ENCODE peak calls at places on chromosome 20, in eight cellular contexts. G is OCI-LY7; R is CD8-positive, alpha-beta T cell; Z is RWPE2; K is left lung; U is transverse colon; O is fibroblast of lung; Y is uterus. D is an unnamed sample.

GRCh38 chr20:45792513-45793118 is 862 bp downstream of the DNTTIP1 start:
- DNase-seq in O (no peak), R (no peak), Y (no peak), Z (no peak), U (no peak), G (peak), K (no peak), D (no peak)

GRCh38 chr20:14879020-14879697 is 541.7 kb upstream of the FLRT3 start:
- DNase-seq in G (no peak), Z (no peak), O (peak), U (no peak), K (no peak), Y (no peak), R (no peak), D (no peak)

GRCh38 chr20:10924628-10925266 is 250.9 kb upstream of the JAG1 start:
- DNase-seq in G (no peak), R (no peak), Y (peak), O (peak), Z (no peak), K (no peak), U (no peak), D (no peak)

GRCh38 chr20:64080013-64080812 is at the start of gene OPRL1:
- DNase-seq in G (no peak), Z (no peak), K (peak), Y (no peak), O (no peak), R (no peak), U (no peak), D (no peak)

GRCh38 chr20:25408170-25408547 is 686 bp downstream of the GINS1 start:
- DNase-seq in Y (no peak), G (no peak), Z (no peak), R (no peak), K (no peak), O (no peak), U (no peak), D (no peak)

GRCh38 chr20:52105045-52105572 is 86.5 kb downstream of the ZFP64 start:
- DNase-seq in Y (no peak), G (no peak), O (peak), Z (peak), U (no peak), R (no peak), K (peak), D (peak)

GRCh38 chr20:46261456-46262253 is 46.6 kb downstream of the CDH22 start:
- DNase-seq in K (no peak), G (no peak), R (no peak), Z (no peak), Y (no peak), U (no peak), O (no peak), D (no peak)

GRCh38 chr20:43843096-43843964 is 71.3 kb upstream of the TOX2 start:
- DNase-seq in R (no peak), Y (no peak), Z (peak), O (peak), U (no peak), G (no peak), K (no peak), D (no peak)

GRCh38 chr20:57064836-57065235 is 201.6 kb downstream of the BMP7 start:
- DNase-seq in O (no peak), Z (peak), G (no peak), R (no peak), K (no peak), Y (no peak), U (no peak), D (no peak)

GRCh38 chr20:11890331-11891080 is 27.2 kb upstream of the BTBD3 start:
- DNase-seq in Y (peak), Z (peak), R (no peak), G (no peak), K (peak), O (peak), U (peak), D (peak)

GRCh38 chr20:8431538-8432434 is 299.7 kb downstream of the PLCB1 start:
- DNase-seq in R (no peak), O (no peak), K (no peak), G (no peak), U (peak), Z (no peak), Y (peak), D (no peak)

GRCh38 chr20:57616143-57616951 is 3.9 kb downstream of the ZBP1 start:
- DNase-seq in O (no peak), U (no peak), R (no peak), G (no peak), Z (peak), K (peak), Y (no peak), D (no peak)

GRCh38 chr20:59006864-59007757 is at the start of gene CTSZ:
- DNase-seq in R (no peak), Z (peak), Y (peak), O (peak), K (peak), G (peak), U (peak), D (no peak)
- H3K27ac ChIP-seq in R (no peak), Z (peak), Y (peak), O (peak), K (peak), G (peak), U (peak), D (peak)

GRCh38 chr20:32415494-32415893 is 57.4 kb downstream of the ASXL1 start:
- DNase-seq in G (no peak), U (no peak), K (no peak), Y (no peak), R (no peak), Z (no peak), O (no peak), D (no peak)
- TF ChIP-seq CTCF in G (no peak), U (no peak), K (no peak), Y (no peak), R (no peak), Z (no peak), O (no peak), D (no peak)

DNA sequence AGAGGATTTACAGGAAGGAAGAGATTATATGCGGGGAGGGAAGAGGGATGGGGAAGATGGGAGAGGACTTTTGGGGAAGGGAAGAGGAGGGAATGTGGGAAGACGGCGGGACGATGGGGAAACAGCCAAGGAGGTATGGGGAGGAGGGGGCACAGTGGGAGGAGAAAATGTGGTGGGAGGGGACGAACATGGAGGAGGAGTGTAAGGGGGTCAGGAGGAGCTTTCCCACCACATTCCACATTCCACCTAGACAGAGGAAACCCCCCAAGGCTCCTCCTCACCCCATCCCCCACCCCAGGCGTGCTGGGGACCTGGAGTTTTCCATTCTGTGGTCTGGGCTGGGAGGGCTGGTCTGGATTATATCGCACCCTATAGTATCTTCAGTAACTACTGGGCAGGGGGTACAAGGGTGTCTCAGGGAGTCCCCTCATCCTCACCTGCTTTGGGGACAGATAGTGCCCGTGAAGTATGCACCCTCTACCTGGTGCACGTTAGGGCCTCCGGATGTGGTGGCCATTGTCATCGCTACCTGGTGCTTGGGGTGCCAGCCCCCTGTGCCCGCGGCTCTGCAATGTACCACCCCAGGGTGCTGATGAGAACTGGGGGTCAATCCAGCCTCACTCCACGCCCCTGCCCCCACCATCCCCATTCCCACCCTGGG is 684 bp upstream of the PTGIS start:
- DNase-seq in O (no peak), Y (peak), R (no peak), Z (peak), K (no peak), U (no peak), G (no peak), D (no peak)
- H3K4me3 ChIP-seq in O (no peak), Y (peak), R (no peak), Z (no peak), K (no peak), U (no peak), G (no peak), D (no peak)

DNA sequence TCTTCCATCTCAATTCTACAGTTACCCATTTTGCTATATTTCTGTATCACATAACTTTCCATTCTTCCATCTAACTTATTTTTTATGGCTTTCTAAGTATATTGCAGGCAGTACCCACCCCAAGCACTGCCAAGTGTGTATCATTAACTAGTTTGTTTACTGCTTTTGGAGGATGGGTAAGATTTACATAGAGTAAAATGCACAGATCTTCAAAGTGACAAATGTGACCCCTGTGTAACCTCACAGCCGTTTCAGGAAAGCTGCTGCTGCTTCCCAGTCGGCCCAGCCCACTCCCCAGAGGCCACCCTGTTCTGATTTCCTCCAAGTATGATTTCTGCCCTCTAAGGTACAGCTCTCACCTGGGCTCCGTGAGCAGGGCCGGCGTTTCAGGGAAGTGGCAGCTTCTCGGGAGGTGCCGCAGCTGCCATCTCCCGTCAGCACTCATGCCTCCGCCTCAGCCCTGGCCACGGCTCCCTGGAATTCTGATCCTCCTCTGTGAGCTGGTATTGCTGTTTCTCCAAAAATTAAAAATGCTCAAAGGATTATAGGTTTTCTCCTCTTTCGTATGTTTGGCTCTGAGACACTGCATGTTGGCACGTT is 15.0 kb upstream of the MAP1LC3A start:
- DNase-seq in Y (no peak), O (no peak), K (no peak), Z (no peak), U (peak), G (no peak), R (no peak), D (no peak)
- H3K27ac ChIP-seq in Y (no peak), O (no peak), K (no peak), Z (no peak), U (peak), G (no peak), R (no peak), D (no peak)